ENCODE peak calls at places on chromosomes 12 and 14, in six cellular contexts. One of them, this sample, is unnamed.

GRCh38 chr14:71426001-71426400 is 506.2 kb upstream of the RGS6 start:
- DNase-seq in HepG2: no peak
- DNase-seq in A549: no peak
- DNase-seq in GM12878: no peak
- DNase-seq in K562: no peak
- DNase-seq in endothelial cell of umbilical vein: no peak
- DNase-seq in this sample: no peak

GRCh38 chr14:69612014-69612758 is 790 bp downstream of the SUSD6 start:
- DNase-seq in HepG2: no peak
- DNase-seq in A549: peak; percentile 27
- DNase-seq in GM12878: no peak
- DNase-seq in K562: peak; percentile 36
- DNase-seq in endothelial cell of umbilical vein: peak; percentile 51
- DNase-seq in this sample: peak; percentile 65

GRCh38 chr12:46938071-46938678 is 112.4 kb upstream of the SLC38A4 start:
- DNase-seq in HepG2: peak; percentile 40
- DNase-seq in A549: no peak
- DNase-seq in GM12878: no peak
- DNase-seq in K562: no peak
- DNase-seq in endothelial cell of umbilical vein: no peak
- DNase-seq in this sample: no peak

GRCh38 chr12:93851245-93851665 is 174.1 kb downstream of the CRADD start:
- DNase-seq in HepG2: no peak
- DNase-seq in A549: no peak
- DNase-seq in GM12878: no peak
- DNase-seq in K562: no peak
- DNase-seq in endothelial cell of umbilical vein: no peak
- DNase-seq in this sample: peak; percentile 85

GRCh38 chr14:20434701-20435453 is 1.1 kb downstream of the KLHL33 start:
- DNase-seq in HepG2: no peak
- DNase-seq in A549: no peak
- DNase-seq in GM12878: no peak
- DNase-seq in K562: no peak
- DNase-seq in endothelial cell of umbilical vein: peak; percentile 54
- DNase-seq in this sample: no peak

GRCh38 chr14:72892879-72893635 is 844 bp downstream of the DPF3 start:
- DNase-seq in HepG2: no peak
- DNase-seq in A549: no peak
- DNase-seq in GM12878: no peak
- DNase-seq in K562: peak; percentile 14
- DNase-seq in endothelial cell of umbilical vein: peak; percentile 52
- DNase-seq in this sample: peak; percentile 47

GRCh38 chr14:64702493-64703392 is 1.5 kb upstream of the PLEKHG3 start:
- DNase-seq in HepG2: no peak
- DNase-seq in A549: no peak
- DNase-seq in GM12878: no peak
- DNase-seq in K562: no peak
- DNase-seq in endothelial cell of umbilical vein: no peak
- DNase-seq in this sample: no peak

GRCh38 chr12:57872362-57872761 is 25.8 kb upstream of the CTDSP2 start:
- DNase-seq in HepG2: no peak
- DNase-seq in A549: no peak
- DNase-seq in GM12878: no peak
- DNase-seq in K562: no peak
- DNase-seq in endothelial cell of umbilical vein: no peak
- DNase-seq in this sample: no peak

GRCh38 chr12:103560604-103561101 is 26.4 kb upstream of the STAB2 start:
- DNase-seq in HepG2: peak; percentile 72
- DNase-seq in A549: peak; percentile 89
- DNase-seq in GM12878: no peak
- DNase-seq in K562: no peak
- DNase-seq in endothelial cell of umbilical vein: peak; percentile 18
- DNase-seq in this sample: peak; percentile 9

GRCh38 chr14:97021571-97022171 is 224.5 kb downstream of the VRK1 start:
- DNase-seq in HepG2: no peak
- DNase-seq in A549: peak; percentile 34
- DNase-seq in GM12878: no peak
- DNase-seq in K562: peak; percentile 35
- DNase-seq in endothelial cell of umbilical vein: no peak
- DNase-seq in this sample: no peak

GRCh38 chr12:3152013-3152412 is 74.8 kb downstream of the TSPAN9 start:
- DNase-seq in HepG2: no peak
- DNase-seq in A549: no peak
- DNase-seq in GM12878: no peak
- DNase-seq in K562: no peak
- DNase-seq in endothelial cell of umbilical vein: peak; percentile 61
- DNase-seq in this sample: no peak

GRCh38 chr14:98578204-98578603 is 693.8 kb downstream of the BCL11B start:
- DNase-seq in HepG2: no peak
- DNase-seq in A549: no peak
- DNase-seq in GM12878: no peak
- DNase-seq in K562: no peak
- DNase-seq in endothelial cell of umbilical vein: no peak
- DNase-seq in this sample: no peak

GRCh38 chr14:56183631-56184157 is 65.5 kb downstream of the PELI2 start:
- DNase-seq in HepG2: no peak
- DNase-seq in A549: no peak
- DNase-seq in GM12878: no peak
- DNase-seq in K562: no peak
- DNase-seq in endothelial cell of umbilical vein: no peak
- DNase-seq in this sample: no peak

GRCh38 chr12:57299514-57300016 is 48.6 kb upstream of the STAC3 start:
- DNase-seq in HepG2: no peak
- DNase-seq in A549: no peak
- DNase-seq in GM12878: no peak
- DNase-seq in K562: no peak
- DNase-seq in endothelial cell of umbilical vein: no peak
- DNase-seq in this sample: no peak

GRCh38 chr12:26845057-26845666 is 12.2 kb upstream of the ITPR2 start:
- DNase-seq in HepG2: peak; percentile 51
- DNase-seq in A549: peak; percentile 50
- DNase-seq in GM12878: no peak
- DNase-seq in K562: no peak
- DNase-seq in endothelial cell of umbilical vein: peak; percentile 65
- DNase-seq in this sample: peak; percentile 44

GRCh38 chr12:114480309-114481199 is 74.6 kb upstream of the TBX5 start:
- DNase-seq in HepG2: no peak
- DNase-seq in A549: no peak
- DNase-seq in GM12878: no peak
- DNase-seq in K562: no peak
- DNase-seq in endothelial cell of umbilical vein: no peak
- DNase-seq in this sample: no peak

GRCh38 chr14:93085916-93086315 is 29.8 kb downstream of the ITPK1 start:
- DNase-seq in HepG2: no peak
- DNase-seq in A549: no peak
- DNase-seq in GM12878: no peak
- DNase-seq in K562: peak; percentile 16
- DNase-seq in endothelial cell of umbilical vein: no peak
- DNase-seq in this sample: no peak
- TF ChIP-seq MYC in HepG2: no peak
- TF ChIP-seq MYC in A549: no peak
- TF ChIP-seq MYC in GM12878: no peak
- TF ChIP-seq MYC in K562: no peak
- TF ChIP-seq MYC in endothelial cell of umbilical vein: no peak
- TF ChIP-seq MYC in this sample: no peak

DNA sequence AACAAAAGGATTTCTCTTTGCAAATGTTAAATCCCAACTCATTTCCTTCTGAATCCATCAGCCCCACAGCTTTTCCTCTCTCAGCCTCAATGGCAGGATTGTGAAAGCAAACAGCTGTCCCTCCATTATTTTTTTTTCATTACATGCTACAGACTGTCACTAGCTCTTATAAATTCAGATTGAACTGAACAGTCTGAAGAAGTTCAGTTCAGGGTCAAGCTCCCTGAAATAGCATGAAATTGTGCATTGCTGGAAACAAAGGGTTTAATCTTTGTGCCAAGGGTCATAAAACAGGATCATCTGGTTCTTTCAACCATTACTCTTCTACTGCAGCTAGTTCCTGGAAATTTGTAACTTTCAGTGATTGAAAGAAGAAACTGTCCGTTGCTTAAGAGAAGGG is 246.5 kb downstream of the RPL10L start:
- DNase-seq in HepG2: no peak
- DNase-seq in A549: no peak
- DNase-seq in GM12878: no peak
- DNase-seq in K562: no peak
- DNase-seq in endothelial cell of umbilical vein: no peak
- DNase-seq in this sample: no peak
- H3K4me3 ChIP-seq in HepG2: no peak overlapping the region
- H3K4me3 ChIP-seq in A549: no peak overlapping the region
- H3K4me3 ChIP-seq in GM12878: no peak overlapping the region
- H3K4me3 ChIP-seq in K562: no peak overlapping the region
- H3K4me3 ChIP-seq in endothelial cell of umbilical vein: no peak overlapping the region
- H3K4me3 ChIP-seq in this sample: no peak overlapping the region

GRCh38 chr12:122187466-122187865 is 4.5 kb downstream of the LRRC43 start:
- DNase-seq in HepG2: no peak
- DNase-seq in A549: no peak
- DNase-seq in GM12878: no peak
- DNase-seq in K562: peak; percentile 5
- DNase-seq in endothelial cell of umbilical vein: no peak
- DNase-seq in this sample: no peak
- TF ChIP-seq MYC in HepG2: no peak
- TF ChIP-seq MYC in A549: no peak
- TF ChIP-seq MYC in GM12878: no peak
- TF ChIP-seq MYC in K562: no peak
- TF ChIP-seq MYC in endothelial cell of umbilical vein: no peak
- TF ChIP-seq MYC in this sample: no peak

GRCh38 chr12:1612196-1612595 is 16.8 kb upstream of the WNT5B start:
- DNase-seq in HepG2: no peak
- DNase-seq in A549: no peak
- DNase-seq in GM12878: no peak
- DNase-seq in K562: no peak
- DNase-seq in endothelial cell of umbilical vein: no peak
- DNase-seq in this sample: no peak

GRCh38 chr12:1614360-1614759 is 14.7 kb upstream of the WNT5B start:
- DNase-seq in HepG2: no peak
- DNase-seq in A549: no peak
- DNase-seq in GM12878: no peak
- DNase-seq in K562: peak; percentile 60
- DNase-seq in endothelial cell of umbilical vein: no peak
- DNase-seq in this sample: no peak

GRCh38 chr12:1613860-1614259 is 15.2 kb upstream of the WNT5B start:
- DNase-seq in HepG2: no peak
- DNase-seq in A549: no peak
- DNase-seq in GM12878: no peak
- DNase-seq in K562: no peak
- DNase-seq in endothelial cell of umbilical vein: no peak
- DNase-seq in this sample: no peak

GRCh38 chr12:1610072-1610643 is 15.8 kb upstream of the FBXL14 start:
- DNase-seq in HepG2: no peak
- DNase-seq in A549: no peak
- DNase-seq in GM12878: no peak
- DNase-seq in K562: no peak
- DNase-seq in endothelial cell of umbilical vein: no peak
- DNase-seq in this sample: no peak

DNA sequence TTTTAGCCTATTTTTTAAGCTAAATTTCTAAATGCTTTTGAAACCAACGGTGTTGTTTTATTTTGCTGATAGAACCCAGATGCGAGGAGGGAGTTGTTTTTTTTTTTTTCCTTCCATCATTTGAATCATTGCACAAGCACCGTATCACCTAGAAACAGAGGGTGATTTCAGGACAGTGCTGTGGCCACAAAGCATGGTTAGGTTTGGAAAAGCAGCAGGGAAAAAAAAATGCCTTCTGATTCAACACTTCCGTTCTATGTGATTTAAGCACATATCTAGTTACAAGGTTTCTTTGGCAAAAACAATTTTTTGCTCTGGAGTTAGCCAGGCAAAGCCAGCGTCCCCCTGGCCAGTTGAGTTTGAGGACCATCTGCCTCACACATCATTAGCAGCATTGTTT is 17.3 kb upstream of the WNT5B start:
- DNase-seq in HepG2: no peak
- DNase-seq in A549: no peak
- DNase-seq in GM12878: no peak
- DNase-seq in K562: no peak
- DNase-seq in endothelial cell of umbilical vein: peak; percentile 36
- DNase-seq in this sample: peak; percentile 55
- H3K4me3 ChIP-seq in HepG2: no peak overlapping the region
- H3K4me3 ChIP-seq in A549: no peak overlapping the region
- H3K4me3 ChIP-seq in GM12878: no peak overlapping the region
- H3K4me3 ChIP-seq in K562: no peak overlapping the region
- H3K4me3 ChIP-seq in endothelial cell of umbilical vein: no peak overlapping the region
- H3K4me3 ChIP-seq in this sample: no peak overlapping the region

GRCh38 chr14:94050231-94050880 is 24.2 kb downstream of the OTUB2 start:
- DNase-seq in HepG2: no peak
- DNase-seq in A549: no peak
- DNase-seq in GM12878: no peak
- DNase-seq in K562: no peak
- DNase-seq in endothelial cell of umbilical vein: no peak
- DNase-seq in this sample: no peak
- TF ChIP-seq MYC in HepG2: no peak
- TF ChIP-seq MYC in A549: no peak
- TF ChIP-seq MYC in GM12878: no peak
- TF ChIP-seq MYC in K562: no peak
- TF ChIP-seq MYC in endothelial cell of umbilical vein: no peak
- TF ChIP-seq MYC in this sample: no peak

GRCh38 chr12:66900616-66901015 is 221.7 kb upstream of the GRIP1 start:
- DNase-seq in HepG2: no peak
- DNase-seq in A549: no peak
- DNase-seq in GM12878: no peak
- DNase-seq in K562: no peak
- DNase-seq in endothelial cell of umbilical vein: peak; percentile 11
- DNase-seq in this sample: no peak
- H3K4me3 ChIP-seq in HepG2: no peak overlapping the region
- H3K4me3 ChIP-seq in A549: no peak overlapping the region
- H3K4me3 ChIP-seq in GM12878: no peak overlapping the region
- H3K4me3 ChIP-seq in K562: no peak overlapping the region
- H3K4me3 ChIP-seq in endothelial cell of umbilical vein: no peak overlapping the region
- H3K4me3 ChIP-seq in this sample: no peak overlapping the region

GRCh38 chr12:107500310-107500709 is 185.3 kb upstream of the PWP1 start:
- DNase-seq in HepG2: no peak
- DNase-seq in A549: no peak
- DNase-seq in GM12878: no peak
- DNase-seq in K562: no peak
- DNase-seq in endothelial cell of umbilical vein: no peak
- DNase-seq in this sample: no peak

GRCh38 chr12:107501681-107502080 is 183.9 kb upstream of the PWP1 start:
- DNase-seq in HepG2: no peak
- DNase-seq in A549: no peak
- DNase-seq in GM12878: no peak
- DNase-seq in K562: no peak
- DNase-seq in endothelial cell of umbilical vein: no peak
- DNase-seq in this sample: no peak

GRCh38 chr12:107504503-107504885 is 181.1 kb upstream of the PWP1 start:
- DNase-seq in HepG2: no peak
- DNase-seq in A549: no peak
- DNase-seq in GM12878: no peak
- DNase-seq in K562: no peak
- DNase-seq in endothelial cell of umbilical vein: no peak
- DNase-seq in this sample: no peak

GRCh38 chr12:107503129-107503850 is 182.3 kb upstream of the PWP1 start:
- DNase-seq in HepG2: peak; percentile 33
- DNase-seq in A549: no peak
- DNase-seq in GM12878: no peak
- DNase-seq in K562: no peak
- DNase-seq in endothelial cell of umbilical vein: no peak
- DNase-seq in this sample: no peak

GRCh38 chr12:107503851-107504502 is 181.6 kb upstream of the PWP1 start:
- DNase-seq in HepG2: no peak
- DNase-seq in A549: no peak
- DNase-seq in GM12878: no peak
- DNase-seq in K562: no peak
- DNase-seq in endothelial cell of umbilical vein: no peak
- DNase-seq in this sample: no peak
- TF ChIP-seq MYC in HepG2: no peak
- TF ChIP-seq MYC in A549: no peak
- TF ChIP-seq MYC in GM12878: no peak
- TF ChIP-seq MYC in K562: no peak
- TF ChIP-seq MYC in endothelial cell of umbilical vein: no peak
- TF ChIP-seq MYC in this sample: no peak